ENCODE peak calls at places on chromosomes 5 and 9, in four cellular contexts. One of them, this sample, is unnamed.
A peak's percentile ranks its signal among the peaks of the same experiment; 100 is the strongest.

GRCh38 chr5:111360173-111360572 is 136.0 kb downstream of the CAMK4 start:
- DNase-seq in stimulated activated CD4-positive, alpha-beta T cell treated with anti-CD3 and anti-CD28 coated beads, Interleukin-2, amount 100 ng/mL, for 24 hours: no peak
- DNase-seq in NCI-H2107: no peak
- DNase-seq in posterior cingulate gyrus: no peak
- DNase-seq in this sample: no peak

GRCh38 chr5:92401492-92401891 is 1018.4 kb upstream of the ARRDC3 start:
- DNase-seq in stimulated activated CD4-positive, alpha-beta T cell treated with anti-CD3 and anti-CD28 coated beads, Interleukin-2, amount 100 ng/mL, for 24 hours: no peak
- DNase-seq in NCI-H2107: no peak
- DNase-seq in posterior cingulate gyrus: no peak
- DNase-seq in this sample: no peak

GRCh38 chr9:136086213-136086881 is 8.7 kb downstream of the NACC2 start:
- DNase-seq in stimulated activated CD4-positive, alpha-beta T cell treated with anti-CD3 and anti-CD28 coated beads, Interleukin-2, amount 100 ng/mL, for 24 hours: no peak
- DNase-seq in NCI-H2107: no peak
- DNase-seq in posterior cingulate gyrus: no peak
- DNase-seq in this sample: no peak

GRCh38 chr5:147822686-147823491 is 8.6 kb downstream of the SPINK1 start:
- DNase-seq in stimulated activated CD4-positive, alpha-beta T cell treated with anti-CD3 and anti-CD28 coated beads, Interleukin-2, amount 100 ng/mL, for 24 hours: peak; percentile 9
- DNase-seq in NCI-H2107: no peak
- DNase-seq in posterior cingulate gyrus: peak; percentile 35
- DNase-seq in this sample: no peak

GRCh38 chr9:124803911-124804310 is 27.0 kb downstream of the OLFML2A start:
- DNase-seq in stimulated activated CD4-positive, alpha-beta T cell treated with anti-CD3 and anti-CD28 coated beads, Interleukin-2, amount 100 ng/mL, for 24 hours: no peak
- DNase-seq in NCI-H2107: no peak
- DNase-seq in posterior cingulate gyrus: no peak
- DNase-seq in this sample: no peak

GRCh38 chr9:86994231-86994630 is 46.9 kb upstream of the GAS1 start:
- DNase-seq in stimulated activated CD4-positive, alpha-beta T cell treated with anti-CD3 and anti-CD28 coated beads, Interleukin-2, amount 100 ng/mL, for 24 hours: no peak
- DNase-seq in NCI-H2107: no peak
- DNase-seq in posterior cingulate gyrus: no peak
- DNase-seq in this sample: no peak

GRCh38 chr5:173789031-173789920 is 98.9 kb upstream of the CPEB4 start:
- DNase-seq in stimulated activated CD4-positive, alpha-beta T cell treated with anti-CD3 and anti-CD28 coated beads, Interleukin-2, amount 100 ng/mL, for 24 hours: peak; percentile 19
- DNase-seq in NCI-H2107: no peak
- DNase-seq in posterior cingulate gyrus: no peak
- DNase-seq in this sample: no peak

GRCh38 chr5:149546974-149547373 is 4.3 kb downstream of the CSNK1A1 start:
- DNase-seq in stimulated activated CD4-positive, alpha-beta T cell treated with anti-CD3 and anti-CD28 coated beads, Interleukin-2, amount 100 ng/mL, for 24 hours: no peak
- DNase-seq in NCI-H2107: no peak
- DNase-seq in posterior cingulate gyrus: no peak
- DNase-seq in this sample: no peak

GRCh38 chr5:54063817-54064216 is 246.6 kb downstream of the ARL15 start:
- DNase-seq in stimulated activated CD4-positive, alpha-beta T cell treated with anti-CD3 and anti-CD28 coated beads, Interleukin-2, amount 100 ng/mL, for 24 hours: no peak
- DNase-seq in NCI-H2107: no peak
- DNase-seq in posterior cingulate gyrus: no peak
- DNase-seq in this sample: no peak

GRCh38 chr9:72444436-72444835 is 77.0 kb upstream of the TMC1 start:
- DNase-seq in stimulated activated CD4-positive, alpha-beta T cell treated with anti-CD3 and anti-CD28 coated beads, Interleukin-2, amount 100 ng/mL, for 24 hours: no peak
- DNase-seq in NCI-H2107: no peak
- DNase-seq in posterior cingulate gyrus: no peak
- DNase-seq in this sample: no peak

GRCh38 chr9:134393582-134394280 is 67.5 kb downstream of the RXRA start:
- DNase-seq in stimulated activated CD4-positive, alpha-beta T cell treated with anti-CD3 and anti-CD28 coated beads, Interleukin-2, amount 100 ng/mL, for 24 hours: no peak
- DNase-seq in NCI-H2107: no peak
- DNase-seq in posterior cingulate gyrus: no peak
- DNase-seq in this sample: no peak

GRCh38 chr9:111131219-111131618 is 92.9 kb upstream of the LPAR1 start:
- DNase-seq in stimulated activated CD4-positive, alpha-beta T cell treated with anti-CD3 and anti-CD28 coated beads, Interleukin-2, amount 100 ng/mL, for 24 hours: no peak
- DNase-seq in NCI-H2107: no peak
- DNase-seq in posterior cingulate gyrus: no peak
- DNase-seq in this sample: no peak

GRCh38 chr9:133584559-133585476 is 24.4 kb downstream of the FAM163B start:
- DNase-seq in stimulated activated CD4-positive, alpha-beta T cell treated with anti-CD3 and anti-CD28 coated beads, Interleukin-2, amount 100 ng/mL, for 24 hours: no peak
- DNase-seq in NCI-H2107: peak; percentile 78
- DNase-seq in posterior cingulate gyrus: no peak
- DNase-seq in this sample: no peak